ENCODE peak calls at places on chromosomes 2 and 18, in six cellular contexts. One of them, this sample, is unnamed.

GRCh38 chr2:100137877-100138570 is 4.4 kb downstream of the AFF3 start:
- DNase-seq in neuronal stem cell: no peak
- DNase-seq in IMR-90: no peak
- DNase-seq in mesenchymal stem cell: no peak
- DNase-seq in H9: no peak
- DNase-seq in H1: no peak
- DNase-seq in this sample: no peak

GRCh38 chr18:46706968-46707367 is 49.9 kb downstream of the ST8SIA5 start:
- DNase-seq in neuronal stem cell: no peak
- DNase-seq in IMR-90: no peak
- DNase-seq in mesenchymal stem cell: peak; percentile 5
- DNase-seq in H9: no peak
- DNase-seq in H1: no peak
- DNase-seq in this sample: peak; percentile 68

GRCh38 chr2:172845008-172845670 is 109.5 kb downstream of the RAPGEF4 start:
- DNase-seq in neuronal stem cell: no peak
- DNase-seq in IMR-90: no peak
- DNase-seq in mesenchymal stem cell: no peak
- DNase-seq in H9: no peak
- DNase-seq in H1: no peak
- DNase-seq in this sample: no peak

GRCh38 chr2:203857656-203858055 is 9.9 kb upstream of the CTLA4 start:
- DNase-seq in neuronal stem cell: no peak
- DNase-seq in IMR-90: no peak
- DNase-seq in mesenchymal stem cell: no peak
- DNase-seq in H9: no peak
- DNase-seq in H1: no peak
- DNase-seq in this sample: no peak

GRCh38 chr18:44178476-44178875 is 502.2 kb upstream of the SETBP1 start:
- DNase-seq in neuronal stem cell: no peak
- DNase-seq in IMR-90: no peak
- DNase-seq in mesenchymal stem cell: no peak
- DNase-seq in H9: no peak
- DNase-seq in H1: no peak
- DNase-seq in this sample: no peak

GRCh38 chr2:102020596-102021170 is 28.9 kb downstream of the IL1R2 start:
- DNase-seq in neuronal stem cell: peak; percentile 74
- DNase-seq in IMR-90: peak; percentile 88
- DNase-seq in mesenchymal stem cell: peak; percentile 91
- DNase-seq in H9: peak; percentile 90
- DNase-seq in H1: peak; percentile 94
- DNase-seq in this sample: peak; percentile 85

GRCh38 chr2:29920631-29921559 is 491 bp downstream of the ALK start:
- DNase-seq in neuronal stem cell: peak; percentile 8
- DNase-seq in IMR-90: peak; percentile 5
- DNase-seq in mesenchymal stem cell: no peak
- DNase-seq in H9: peak; percentile 43
- DNase-seq in H1: peak; percentile 87
- DNase-seq in this sample: peak; percentile 51

GRCh38 chr2:205675861-205676516 is 6.3 kb upstream of the NRP2 start:
- DNase-seq in neuronal stem cell: peak; percentile 59
- DNase-seq in IMR-90: peak; percentile 85
- DNase-seq in mesenchymal stem cell: peak; percentile 79
- DNase-seq in H9: no peak
- DNase-seq in H1: no peak
- DNase-seq in this sample: peak; percentile 86

DNA sequence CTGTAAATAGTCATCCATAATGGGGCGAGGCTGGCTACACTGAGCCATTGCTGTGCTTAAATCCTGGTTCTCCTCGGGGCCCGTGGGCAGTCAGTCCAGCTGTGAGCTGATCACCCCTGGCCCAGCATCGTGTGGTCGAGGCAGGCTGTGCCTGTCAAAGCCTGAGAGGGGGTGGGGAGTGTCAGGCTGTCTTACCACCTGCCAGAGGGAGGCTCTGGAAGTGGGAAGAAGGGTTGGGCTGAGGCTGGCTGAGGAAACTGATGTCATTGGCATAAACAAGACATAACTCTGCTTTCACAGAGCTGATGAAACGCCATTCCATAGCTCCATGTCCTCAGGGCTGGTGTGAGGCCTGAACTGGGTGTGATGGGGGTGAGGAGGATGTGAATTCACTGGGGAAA is 49.7 kb downstream of the KLHL29 start:
- DNase-seq in neuronal stem cell: no peak
- DNase-seq in IMR-90: peak; percentile 87
- DNase-seq in mesenchymal stem cell: peak; percentile 96
- DNase-seq in H9: no peak
- DNase-seq in H1: peak; percentile 33
- DNase-seq in this sample: peak; percentile 48
- H2BK15ac ChIP-seq in neuronal stem cell: no peak overlapping the region
- H2BK15ac ChIP-seq in IMR-90: peak overlapping the region; percentile 58
- H2BK15ac ChIP-seq in mesenchymal stem cell: no peak overlapping the region
- H2BK15ac ChIP-seq in H9: no peak overlapping the region
- H2BK15ac ChIP-seq in H1: no peak overlapping the region
- H2BK15ac ChIP-seq in this sample: no peak overlapping the region

DNA sequence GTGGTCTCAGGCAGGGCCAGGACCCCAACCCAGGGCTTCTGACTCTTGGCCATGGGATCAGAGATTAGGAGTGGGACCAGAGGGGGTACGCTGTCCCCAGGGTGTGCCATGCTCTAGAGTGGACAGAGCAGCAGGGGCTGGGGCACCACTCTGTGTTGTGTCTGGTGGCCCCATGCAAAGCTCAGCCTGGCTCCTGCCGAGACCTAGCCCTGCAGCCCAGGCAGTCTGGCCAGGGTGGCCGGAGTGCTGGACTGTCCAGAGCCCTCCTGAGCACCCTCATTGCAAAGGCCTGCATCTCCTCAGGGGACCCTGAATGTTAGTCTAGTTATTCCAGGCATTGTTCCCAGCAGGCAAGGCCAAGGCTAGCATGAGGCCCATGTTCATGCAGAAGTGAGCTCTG is 162.3 kb downstream of the TNS1 start:
- DNase-seq in neuronal stem cell: no peak
- DNase-seq in IMR-90: no peak
- DNase-seq in mesenchymal stem cell: no peak
- DNase-seq in H9: no peak
- DNase-seq in H1: no peak
- DNase-seq in this sample: no peak
- H2BK15ac ChIP-seq in neuronal stem cell: no peak overlapping the region
- H2BK15ac ChIP-seq in IMR-90: no peak overlapping the region
- H2BK15ac ChIP-seq in mesenchymal stem cell: no peak overlapping the region
- H2BK15ac ChIP-seq in H9: no peak overlapping the region
- H2BK15ac ChIP-seq in H1: no peak overlapping the region
- H2BK15ac ChIP-seq in this sample: no peak overlapping the region

GRCh38 chr18:45448871-45449270 is 166.4 kb upstream of the SLC14A2 start:
- DNase-seq in neuronal stem cell: no peak
- DNase-seq in IMR-90: no peak
- DNase-seq in mesenchymal stem cell: no peak
- DNase-seq in H9: no peak
- DNase-seq in H1: no peak
- DNase-seq in this sample: no peak

GRCh38 chr18:45449761-45450227 is 165.5 kb upstream of the SLC14A2 start:
- DNase-seq in neuronal stem cell: no peak
- DNase-seq in IMR-90: no peak
- DNase-seq in mesenchymal stem cell: no peak
- DNase-seq in H9: no peak
- DNase-seq in H1: no peak
- DNase-seq in this sample: no peak

DNA sequence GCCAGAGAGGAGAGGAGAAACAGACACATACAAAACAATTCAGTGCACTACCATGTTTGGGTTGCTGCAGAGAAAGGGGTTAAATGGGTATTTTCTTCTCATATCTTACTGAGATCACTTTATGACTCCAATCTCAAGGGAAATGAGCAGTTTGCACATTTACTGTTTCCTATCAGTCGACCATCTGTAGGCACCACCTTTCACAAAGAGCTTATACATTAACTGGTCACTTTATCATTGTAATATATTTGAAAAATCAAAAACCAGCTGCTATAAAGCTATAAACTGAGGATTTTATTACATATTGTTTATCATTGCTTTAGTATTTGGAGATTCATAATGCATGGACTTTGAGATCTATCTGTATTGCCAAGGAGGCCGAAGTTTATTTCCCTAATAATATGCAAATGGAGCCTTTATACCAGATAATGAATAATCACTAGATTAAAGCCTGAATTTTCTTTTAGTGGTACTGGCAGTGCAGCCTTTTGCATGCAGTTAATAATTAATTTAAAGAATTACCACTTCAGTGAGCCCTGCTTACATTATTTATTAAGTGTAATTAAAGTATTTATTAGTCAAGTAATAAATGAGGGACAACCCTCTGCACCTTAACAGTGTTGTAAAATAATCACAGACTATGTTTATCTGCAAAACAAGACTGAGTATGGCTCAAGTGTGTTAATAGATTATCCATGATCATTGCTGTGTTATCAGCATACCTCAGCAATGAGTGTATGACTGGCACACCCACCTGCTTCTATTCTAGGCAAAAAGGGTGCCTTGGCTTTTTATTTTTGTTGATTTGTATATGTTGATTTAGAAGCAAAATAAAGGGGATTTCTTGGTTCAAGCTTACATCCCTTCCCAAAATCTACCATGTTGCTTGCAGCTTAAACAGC is 167.7 kb upstream of the SLC14A2 start:
- DNase-seq in neuronal stem cell: no peak
- DNase-seq in IMR-90: no peak
- DNase-seq in mesenchymal stem cell: no peak
- DNase-seq in H9: no peak
- DNase-seq in H1: no peak
- DNase-seq in this sample: no peak
- H2BK15ac ChIP-seq in neuronal stem cell: no peak overlapping the region
- H2BK15ac ChIP-seq in IMR-90: no peak overlapping the region
- H2BK15ac ChIP-seq in mesenchymal stem cell: no peak overlapping the region
- H2BK15ac ChIP-seq in H9: no peak overlapping the region
- H2BK15ac ChIP-seq in H1: no peak overlapping the region
- H2BK15ac ChIP-seq in this sample: no peak overlapping the region

GRCh38 chr18:61953641-61954040 is 60.8 kb upstream of the RNF152 start:
- DNase-seq in neuronal stem cell: no peak
- DNase-seq in IMR-90: no peak
- DNase-seq in mesenchymal stem cell: no peak
- DNase-seq in H9: no peak
- DNase-seq in H1: no peak
- DNase-seq in this sample: no peak

GRCh38 chr18:61953161-61953560 is 60.4 kb upstream of the RNF152 start:
- DNase-seq in neuronal stem cell: no peak
- DNase-seq in IMR-90: no peak
- DNase-seq in mesenchymal stem cell: peak; percentile 59
- DNase-seq in H9: no peak
- DNase-seq in H1: no peak
- DNase-seq in this sample: no peak

GRCh38 chr18:61950371-61950770 is 57.6 kb upstream of the RNF152 start:
- DNase-seq in neuronal stem cell: no peak
- DNase-seq in IMR-90: no peak
- DNase-seq in mesenchymal stem cell: no peak
- DNase-seq in H9: no peak
- DNase-seq in H1: no peak
- DNase-seq in this sample: no peak

GRCh38 chr18:61949946-61950345 is 57.1 kb upstream of the RNF152 start:
- DNase-seq in neuronal stem cell: no peak
- DNase-seq in IMR-90: peak; percentile 74
- DNase-seq in mesenchymal stem cell: peak; percentile 85
- DNase-seq in H9: no peak
- DNase-seq in H1: no peak
- DNase-seq in this sample: no peak

DNA sequence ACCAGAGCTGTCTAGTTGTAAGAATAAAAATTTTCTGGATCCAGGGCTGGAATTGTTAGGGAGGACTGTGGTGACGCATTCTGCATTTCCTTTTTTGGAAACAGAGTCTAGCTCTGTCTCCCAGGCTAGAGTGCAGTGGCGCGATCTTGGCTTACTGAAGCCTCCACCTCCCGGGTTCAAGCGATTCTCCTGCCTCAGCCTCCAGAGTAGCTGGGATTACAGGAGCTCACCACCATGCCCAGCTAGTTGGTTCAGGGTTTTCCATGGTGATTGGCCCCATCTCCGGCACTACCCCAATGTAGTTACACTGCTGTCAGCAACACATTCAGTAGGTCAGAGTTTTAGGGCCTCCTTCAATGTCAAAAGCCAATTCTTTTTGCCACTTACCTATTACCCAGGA is 58.6 kb upstream of the RNF152 start:
- DNase-seq in neuronal stem cell: no peak
- DNase-seq in IMR-90: no peak
- DNase-seq in mesenchymal stem cell: no peak
- DNase-seq in H9: no peak
- DNase-seq in H1: no peak
- DNase-seq in this sample: no peak
- H2BK15ac ChIP-seq in neuronal stem cell: no peak overlapping the region
- H2BK15ac ChIP-seq in IMR-90: peak overlapping the region; percentile 18
- H2BK15ac ChIP-seq in mesenchymal stem cell: no peak overlapping the region
- H2BK15ac ChIP-seq in H9: no peak overlapping the region
- H2BK15ac ChIP-seq in H1: no peak overlapping the region
- H2BK15ac ChIP-seq in this sample: no peak overlapping the region

DNA sequence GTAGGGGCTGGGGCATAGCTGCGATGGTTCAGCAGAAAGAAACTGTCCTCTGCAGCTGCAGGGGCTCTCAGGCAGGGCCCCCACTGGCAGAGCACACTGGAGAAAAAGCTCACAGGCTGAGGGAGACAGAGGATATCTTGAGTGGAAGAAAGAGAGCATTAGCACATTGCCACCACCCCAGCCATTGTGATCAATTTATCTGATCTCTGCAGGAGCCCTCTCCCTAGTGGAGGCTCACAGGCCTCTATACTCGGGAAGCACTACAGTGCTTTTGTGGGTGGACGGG is 801 bp upstream of the SFTPB start:
- DNase-seq in neuronal stem cell: no peak
- DNase-seq in IMR-90: no peak
- DNase-seq in mesenchymal stem cell: no peak
- DNase-seq in H9: no peak
- DNase-seq in H1: no peak
- DNase-seq in this sample: no peak
- H2BK15ac ChIP-seq in neuronal stem cell: no peak overlapping the region
- H2BK15ac ChIP-seq in IMR-90: no peak overlapping the region
- H2BK15ac ChIP-seq in mesenchymal stem cell: no peak overlapping the region
- H2BK15ac ChIP-seq in H9: no peak overlapping the region
- H2BK15ac ChIP-seq in H1: no peak overlapping the region
- H2BK15ac ChIP-seq in this sample: no peak overlapping the region

DNA sequence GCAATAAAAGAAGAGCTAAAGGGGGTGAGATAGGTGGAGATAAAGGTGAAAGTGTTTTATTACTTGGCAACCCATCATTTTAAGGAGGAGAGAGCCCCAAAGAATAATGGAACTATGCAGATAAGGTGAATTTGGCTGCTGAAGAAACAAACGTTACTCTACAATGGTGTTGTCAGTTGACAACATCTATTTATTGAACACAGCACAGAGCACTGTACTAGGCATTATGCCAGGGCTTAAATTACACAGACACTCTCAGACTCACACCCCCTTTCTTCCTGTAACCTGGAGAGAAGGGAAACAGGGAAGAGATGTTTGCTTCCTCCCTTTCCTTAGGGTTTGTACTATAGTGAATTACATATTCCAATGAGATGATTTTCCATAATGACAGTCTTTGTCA is 94.0 kb upstream of the ATP5MC3 start:
- DNase-seq in neuronal stem cell: no peak
- DNase-seq in IMR-90: no peak
- DNase-seq in mesenchymal stem cell: no peak
- DNase-seq in H9: no peak
- DNase-seq in H1: no peak
- DNase-seq in this sample: no peak
- H2BK15ac ChIP-seq in neuronal stem cell: no peak overlapping the region
- H2BK15ac ChIP-seq in IMR-90: no peak overlapping the region
- H2BK15ac ChIP-seq in mesenchymal stem cell: no peak overlapping the region
- H2BK15ac ChIP-seq in H9: no peak overlapping the region
- H2BK15ac ChIP-seq in H1: no peak overlapping the region
- H2BK15ac ChIP-seq in this sample: no peak overlapping the region

This sample was measured in mesendoderm.